ENCODE peak calls at places on chromosomes 12 and 14, in nine cellular contexts. X is heart right ventricle; U is stimulated activated naive CD8-positive, alpha-beta T cell treated with anti-CD3 and anti-CD28 coated beads, Interleukin-15, amount 100 ng/mL, for 72 hours; T is activated B cell treated with CpG ODN at 0.5 μM for 24 hours; V is activated T-cell treated with anti-CD3 and anti-CD28 coated beads, Interleukin-2, amount 50 U/mL, for 72 hours; P is naive B cell; D is PC-3; M is mucosa of descending colon; L is gastroesophageal sphincter. I is an unnamed sample.

GRCh38 chr12:67578976-67579661 is 69.4 kb upstream of the DYRK2 start:
- ATAC-seq in V (peak), U (peak), X (no peak), T (no peak), D (no peak), M (peak), P (no peak), L (no peak), I (peak)

GRCh38 chr14:99755629-99756603 is 37.3 kb upstream of the EML1 start:
- ATAC-seq in D (peak), M (peak), P (no peak), T (no peak), V (no peak), L (peak), X (peak), U (no peak), I (no peak)

GRCh38 chr14:92938235-92938875 is 15.4 kb downstream of the CHGA start:
- ATAC-seq in D (no peak), V (no peak), P (no peak), M (no peak), L (no peak), U (no peak), T (no peak), X (no peak), I (no peak)

GRCh38 chr12:21690704-21691368 is 33.2 kb upstream of the LDHB start:
- ATAC-seq in U (no peak), D (no peak), T (no peak), X (no peak), L (no peak), P (no peak), V (no peak), M (no peak), I (peak)

GRCh38 chr12:109446869-109447268 is 30.2 kb downstream of the KCTD10 start:
- ATAC-seq in D (no peak), P (no peak), M (peak), L (no peak), U (no peak), X (peak), V (no peak), T (no peak), I (no peak)

GRCh38 chr12:122293081-122293480 is 26.8 kb upstream of the VPS33A start:
- ATAC-seq in U (no peak), P (no peak), V (peak), X (no peak), T (no peak), D (no peak), M (no peak), L (no peak), I (peak)

GRCh38 chr12:120650249-120650690 is 9.8 kb downstream of the CABP1 start:
- ATAC-seq in M (no peak), L (no peak), V (no peak), X (no peak), T (no peak), D (no peak), U (no peak), P (no peak), I (no peak)

GRCh38 chr14:38056270-38056669 is 151.4 kb upstream of the SSTR1 start:
- ATAC-seq in T (no peak), V (no peak), P (no peak), D (no peak), M (no peak), U (peak), X (no peak), L (no peak), I (no peak)

GRCh38 chr14:98169170-98169587 is 1102.8 kb downstream of the BCL11B start:
- ATAC-seq in V (peak), L (no peak), T (no peak), U (peak), D (no peak), P (no peak), X (no peak), M (no peak), I (peak)

GRCh38 chr12:102903318-102904007 is 13.6 kb downstream of the PAH start:
- ATAC-seq in T (peak), U (no peak), M (no peak), P (no peak), X (no peak), L (no peak), D (no peak), V (no peak), I (no peak)

GRCh38 chr14:102081231-102082080 is 5.4 kb downstream of the HSP90AA1 start:
- ATAC-seq in D (no peak), L (no peak), X (no peak), T (no peak), P (no peak), U (no peak), V (no peak), M (no peak), I (no peak)

GRCh38 chr12:128339669-128340068 is 72.7 kb downstream of the TMEM132C start:
- ATAC-seq in L (no peak), T (no peak), X (peak), P (no peak), V (no peak), D (no peak), M (no peak), U (no peak), I (no peak)

GRCh38 chr14:70660967-70661871 is 19.5 kb downstream of the TTC9 start:
- ATAC-seq in X (no peak), L (no peak), D (no peak), U (peak), T (peak), V (peak), M (peak), P (peak), I (peak)

GRCh38 chr12:115000038-115000437 is 316.1 kb upstream of the TBX3 start:
- ATAC-seq in V (no peak), D (peak), U (no peak), P (no peak), M (no peak), X (no peak), L (no peak), T (no peak), I (no peak)

GRCh38 chr12:120037851-120038250 is 48.8 kb downstream of the BICDL1 start:
- ATAC-seq in P (no peak), T (no peak), V (no peak), X (no peak), D (peak), L (no peak), U (no peak), M (no peak), I (no peak)

GRCh38 chr14:59274991-59275391 is 86.5 kb downstream of the DAAM1 start:
- ATAC-seq in V (no peak), U (no peak), M (peak), L (no peak), D (peak), X (peak), P (peak), T (peak), I (no peak)

GRCh38 chr14:81797246-81797645 is 263.6 kb upstream of the SEL1L start:
- ATAC-seq in V (no peak), X (peak), D (no peak), P (no peak), T (no peak), M (no peak), L (no peak), U (no peak), I (no peak)

GRCh38 chr12:100404769-100405407 is 48.0 kb downstream of the SLC17A8 start:
- ATAC-seq in M (peak), D (no peak), X (no peak), L (no peak), U (peak), P (no peak), T (no peak), V (no peak), I (peak)

GRCh38 chr12:66160704-66161103 is 9.1 kb downstream of the TMBIM4 start:
- ATAC-seq in P (no peak), M (no peak), V (no peak), X (no peak), U (no peak), T (no peak), L (no peak), D (no peak), I (no peak)

GRCh38 chr14:36227344-36227743 is 50.8 kb upstream of the PTCSC3 start:
- ATAC-seq in D (peak), P (no peak), U (no peak), L (no peak), T (no peak), X (no peak), V (no peak), M (peak), I (no peak)

GRCh38 chr12:72560370-72560769 is 288.2 kb downstream of the TRHDE start:
- ATAC-seq in M (no peak), D (no peak), X (no peak), V (no peak), L (no peak), T (no peak), P (no peak), U (no peak), I (no peak)

I was measured in activated T-helper 17 cell treated with anti-CD3 and anti-CD28 coated beads, Interleukin-2, amount 50 U/mL, for 72 hours.